ENCODE peak calls at places on chromosomes 7 and 10, in ten cellular contexts. One of them, this sample, is unnamed.

GRCh38 chr10:43252166-43252784 is 14.6 kb downstream of the RASGEF1A start:
- DNase-seq in cardiac muscle cell: no peak
- DNase-seq in nucleus accumbens: no peak
- DNase-seq in HEK293T: no peak
- DNase-seq in NK-92 treated with Interleukin-12 subunit alpha and Interleukin-12 subunit beta, amount 100 ng/mL, for 24 hours: no peak
- DNase-seq in NAMALWA: no peak
- DNase-seq in AG20443: no peak
- DNase-seq in GM12865: no peak
- DNase-seq in colonic mucosa: peak; percentile 6
- DNase-seq in RPMI7951: no peak
- DNase-seq in this sample: no peak

GRCh38 chr7:109879429-109879828 is 1211.5 kb upstream of the LRRN3 start:
- DNase-seq in cardiac muscle cell: no peak
- DNase-seq in nucleus accumbens: no peak
- DNase-seq in HEK293T: no peak
- DNase-seq in NK-92 treated with Interleukin-12 subunit alpha and Interleukin-12 subunit beta, amount 100 ng/mL, for 24 hours: no peak
- DNase-seq in NAMALWA: no peak
- DNase-seq in AG20443: no peak
- DNase-seq in GM12865: no peak
- DNase-seq in colonic mucosa: no peak
- DNase-seq in RPMI7951: no peak
- DNase-seq in this sample: no peak

GRCh38 chr10:29250066-29250465 is 38.8 kb upstream of the LYZL1 start:
- DNase-seq in cardiac muscle cell: no peak
- DNase-seq in nucleus accumbens: peak; percentile 3
- DNase-seq in HEK293T: no peak
- DNase-seq in NK-92 treated with Interleukin-12 subunit alpha and Interleukin-12 subunit beta, amount 100 ng/mL, for 24 hours: no peak
- DNase-seq in NAMALWA: no peak
- DNase-seq in AG20443: no peak
- DNase-seq in GM12865: no peak
- DNase-seq in colonic mucosa: no peak
- DNase-seq in RPMI7951: no peak
- DNase-seq in this sample: no peak

GRCh38 chr10:85043207-85043606 is 714.8 kb downstream of the CCSER2 start:
- DNase-seq in cardiac muscle cell: no peak
- DNase-seq in nucleus accumbens: no peak
- DNase-seq in HEK293T: no peak
- DNase-seq in NK-92 treated with Interleukin-12 subunit alpha and Interleukin-12 subunit beta, amount 100 ng/mL, for 24 hours: no peak
- DNase-seq in NAMALWA: no peak
- DNase-seq in AG20443: no peak
- DNase-seq in GM12865: no peak
- DNase-seq in colonic mucosa: no peak
- DNase-seq in RPMI7951: no peak
- DNase-seq in this sample: no peak

GRCh38 chr10:13834581-13835286 is 248.0 kb downstream of the PRPF18 start:
- DNase-seq in cardiac muscle cell: peak; percentile 21
- DNase-seq in nucleus accumbens: no peak
- DNase-seq in HEK293T: peak; percentile 25
- DNase-seq in NK-92 treated with Interleukin-12 subunit alpha and Interleukin-12 subunit beta, amount 100 ng/mL, for 24 hours: no peak
- DNase-seq in NAMALWA: no peak
- DNase-seq in AG20443: no peak
- DNase-seq in GM12865: no peak
- DNase-seq in colonic mucosa: no peak
- DNase-seq in RPMI7951: peak; percentile 61
- DNase-seq in this sample: no peak

GRCh38 chr7:129864042-129864441 is 88.7 kb downstream of the UBE2H start:
- DNase-seq in cardiac muscle cell: no peak
- DNase-seq in nucleus accumbens: no peak
- DNase-seq in HEK293T: no peak
- DNase-seq in NK-92 treated with Interleukin-12 subunit alpha and Interleukin-12 subunit beta, amount 100 ng/mL, for 24 hours: no peak
- DNase-seq in NAMALWA: no peak
- DNase-seq in AG20443: peak; percentile 46
- DNase-seq in GM12865: no peak
- DNase-seq in colonic mucosa: no peak
- DNase-seq in RPMI7951: no peak
- DNase-seq in this sample: no peak

GRCh38 chr7:158827411-158828342 is 1.6 kb downstream of the ESYT2 start:
- DNase-seq in cardiac muscle cell: no peak
- DNase-seq in nucleus accumbens: no peak
- DNase-seq in HEK293T: no peak
- DNase-seq in NK-92 treated with Interleukin-12 subunit alpha and Interleukin-12 subunit beta, amount 100 ng/mL, for 24 hours: no peak
- DNase-seq in NAMALWA: peak; percentile 58
- DNase-seq in AG20443: no peak
- DNase-seq in GM12865: peak; percentile 45
- DNase-seq in colonic mucosa: no peak
- DNase-seq in RPMI7951: peak; percentile 47
- DNase-seq in this sample: no peak

GRCh38 chr10:71782221-71782916 is 9.0 kb upstream of the VSIR start:
- DNase-seq in cardiac muscle cell: no peak
- DNase-seq in nucleus accumbens: no peak
- DNase-seq in HEK293T: no peak
- DNase-seq in NK-92 treated with Interleukin-12 subunit alpha and Interleukin-12 subunit beta, amount 100 ng/mL, for 24 hours: no peak
- DNase-seq in NAMALWA: no peak
- DNase-seq in AG20443: no peak
- DNase-seq in GM12865: no peak
- DNase-seq in colonic mucosa: no peak
- DNase-seq in RPMI7951: no peak
- DNase-seq in this sample: no peak

GRCh38 chr10:96339956-96340904 is 18.6 kb downstream of the OPALIN start:
- DNase-seq in cardiac muscle cell: peak; percentile 86
- DNase-seq in nucleus accumbens: no peak
- DNase-seq in HEK293T: peak; percentile 76
- DNase-seq in NK-92 treated with Interleukin-12 subunit alpha and Interleukin-12 subunit beta, amount 100 ng/mL, for 24 hours: peak; percentile 25
- DNase-seq in NAMALWA: peak; percentile 90
- DNase-seq in AG20443: peak; percentile 67
- DNase-seq in GM12865: peak; percentile 83
- DNase-seq in colonic mucosa: peak; percentile 62
- DNase-seq in RPMI7951: peak; percentile 51
- DNase-seq in this sample: no peak

GRCh38 chr7:94698275-94698674 is 42.3 kb upstream of the SGCE start:
- DNase-seq in cardiac muscle cell: no peak
- DNase-seq in nucleus accumbens: no peak
- DNase-seq in HEK293T: no peak
- DNase-seq in NK-92 treated with Interleukin-12 subunit alpha and Interleukin-12 subunit beta, amount 100 ng/mL, for 24 hours: no peak
- DNase-seq in NAMALWA: no peak
- DNase-seq in AG20443: peak; percentile 42
- DNase-seq in GM12865: no peak
- DNase-seq in colonic mucosa: no peak
- DNase-seq in RPMI7951: peak; percentile 86
- DNase-seq in this sample: no peak

GRCh38 chr10:61758440-61758839 is 95.7 kb downstream of the CABCOCO1 start:
- DNase-seq in cardiac muscle cell: no peak
- DNase-seq in nucleus accumbens: no peak
- DNase-seq in HEK293T: no peak
- DNase-seq in NK-92 treated with Interleukin-12 subunit alpha and Interleukin-12 subunit beta, amount 100 ng/mL, for 24 hours: no peak
- DNase-seq in NAMALWA: no peak
- DNase-seq in AG20443: no peak
- DNase-seq in GM12865: no peak
- DNase-seq in colonic mucosa: no peak
- DNase-seq in RPMI7951: no peak
- DNase-seq in this sample: no peak

GRCh38 chr7:87336136-87336535 is 9.3 kb upstream of the CROT start:
- DNase-seq in cardiac muscle cell: no peak
- DNase-seq in nucleus accumbens: no peak
- DNase-seq in HEK293T: no peak
- DNase-seq in NK-92 treated with Interleukin-12 subunit alpha and Interleukin-12 subunit beta, amount 100 ng/mL, for 24 hours: no peak
- DNase-seq in NAMALWA: no peak
- DNase-seq in AG20443: no peak
- DNase-seq in GM12865: no peak
- DNase-seq in colonic mucosa: peak; percentile 31
- DNase-seq in RPMI7951: no peak
- DNase-seq in this sample: no peak

GRCh38 chr10:122461729-122462532 is 578 bp downstream of the HTRA1 start:
- DNase-seq in cardiac muscle cell: peak; percentile 58
- DNase-seq in nucleus accumbens: no peak
- DNase-seq in HEK293T: no peak
- DNase-seq in NK-92 treated with Interleukin-12 subunit alpha and Interleukin-12 subunit beta, amount 100 ng/mL, for 24 hours: no peak
- DNase-seq in NAMALWA: no peak
- DNase-seq in AG20443: peak; percentile 24
- DNase-seq in GM12865: no peak
- DNase-seq in colonic mucosa: no peak
- DNase-seq in RPMI7951: no peak
- DNase-seq in this sample: no peak

GRCh38 chr10:86312701-86313270 is 53.8 kb downstream of the GRID1 start:
- DNase-seq in cardiac muscle cell: peak; percentile 43
- DNase-seq in nucleus accumbens: no peak
- DNase-seq in HEK293T: no peak
- DNase-seq in NK-92 treated with Interleukin-12 subunit alpha and Interleukin-12 subunit beta, amount 100 ng/mL, for 24 hours: no peak
- DNase-seq in NAMALWA: no peak
- DNase-seq in AG20443: no peak
- DNase-seq in GM12865: no peak
- DNase-seq in colonic mucosa: no peak
- DNase-seq in RPMI7951: no peak
- DNase-seq in this sample: no peak

GRCh38 chr10:17820943-17821342 is 11.8 kb downstream of the MRC1 start:
- DNase-seq in cardiac muscle cell: no peak
- DNase-seq in nucleus accumbens: no peak
- DNase-seq in HEK293T: no peak
- DNase-seq in NK-92 treated with Interleukin-12 subunit alpha and Interleukin-12 subunit beta, amount 100 ng/mL, for 24 hours: no peak
- DNase-seq in NAMALWA: no peak
- DNase-seq in AG20443: no peak
- DNase-seq in GM12865: no peak
- DNase-seq in colonic mucosa: no peak
- DNase-seq in RPMI7951: no peak
- DNase-seq in this sample: no peak

This sample was measured in anterior cingulate cortex.